ENCODE peak calls at places on chromosomes 13 and 19, in eight cellular contexts. One of them, this sample, is unnamed. For H3K9me3, the result is how much of the 10 kb centered on the place peaks cover.

GRCh38 chr13:110466261-110466660 is 95.3 kb downstream of the RAB20 start:
- DNase-seq in cardiac muscle cell: no peak
- DNase-seq in AG04450: no peak
- DNase-seq in psoas muscle: no peak
- DNase-seq in H9: no peak
- DNase-seq in left lung: no peak
- DNase-seq in ovary: no peak
- DNase-seq in Peyer's patch: no peak
- DNase-seq in this sample: no peak

GRCh38 chr13:111519041-111519440 is 198.6 kb downstream of the TEX29 start:
- DNase-seq in cardiac muscle cell: no peak
- DNase-seq in H9: peak
- DNase-seq in left lung: peak
- DNase-seq in ovary: no peak
- DNase-seq in Peyer's patch: no peak
- DNase-seq in AG04450: no peak
- DNase-seq in psoas muscle: no peak
- DNase-seq in this sample: no peak

GRCh38 chr19:51341066-51341465 is 873 bp downstream of the VSIG10L start:
- DNase-seq in H9: no peak
- DNase-seq in AG04450: no peak
- DNase-seq in Peyer's patch: no peak
- DNase-seq in psoas muscle: no peak
- DNase-seq in left lung: no peak
- DNase-seq in cardiac muscle cell: no peak
- DNase-seq in ovary: peak
- DNase-seq in this sample: no peak

GRCh38 chr13:36086117-36086516 is 45.1 kb downstream of the DCLK1 start:
- DNase-seq in psoas muscle: no peak
- DNase-seq in cardiac muscle cell: no peak
- DNase-seq in ovary: no peak
- DNase-seq in AG04450: no peak
- DNase-seq in H9: peak
- DNase-seq in left lung: no peak
- DNase-seq in Peyer's patch: no peak
- DNase-seq in this sample: no peak

GRCh38 chr13:99908129-99908805 is 63.3 kb downstream of the ZIC5 start:
- DNase-seq in AG04450: no peak
- DNase-seq in H9: no peak
- DNase-seq in left lung: no peak
- DNase-seq in psoas muscle: no peak
- DNase-seq in cardiac muscle cell: no peak
- DNase-seq in ovary: no peak
- DNase-seq in Peyer's patch: no peak
- DNase-seq in this sample: no peak

GRCh38 chr19:24101459-24102122 is 14.6 kb downstream of the ZNF254 start:
- DNase-seq in H9: no peak
- DNase-seq in AG04450: no peak
- DNase-seq in Peyer's patch: no peak
- DNase-seq in cardiac muscle cell: peak
- DNase-seq in left lung: no peak
- DNase-seq in psoas muscle: no peak
- DNase-seq in ovary: no peak
- DNase-seq in this sample: no peak

GRCh38 chr13:27791146-27791900 is 960 bp upstream of the GSX1 start:
- DNase-seq in AG04450: no peak
- DNase-seq in left lung: no peak
- DNase-seq in psoas muscle: no peak
- DNase-seq in H9: no peak
- DNase-seq in cardiac muscle cell: no peak
- DNase-seq in ovary: no peak
- DNase-seq in Peyer's patch: no peak
- DNase-seq in this sample: no peak

GRCh38 chr19:10835089-10835753 is 791 bp downstream of the TMED1 start:
- DNase-seq in Peyer's patch: peak
- DNase-seq in ovary: no peak
- DNase-seq in psoas muscle: peak
- DNase-seq in H9: peak
- DNase-seq in AG04450: no peak
- DNase-seq in cardiac muscle cell: no peak
- DNase-seq in left lung: peak
- DNase-seq in this sample: no peak

GRCh38 chr13:36251528-36251927 is 37.2 kb upstream of the SOHLH2 start:
- DNase-seq in Peyer's patch: no peak
- DNase-seq in AG04450: no peak
- DNase-seq in psoas muscle: no peak
- DNase-seq in cardiac muscle cell: peak
- DNase-seq in left lung: no peak
- DNase-seq in H9: no peak
- DNase-seq in ovary: no peak
- DNase-seq in this sample: no peak

GRCh38 chr19:40982594-40983101 is 8.4 kb upstream of the CYP2B6 start:
- DNase-seq in AG04450: no peak
- DNase-seq in left lung: no peak
- DNase-seq in psoas muscle: no peak
- DNase-seq in cardiac muscle cell: peak
- DNase-seq in H9: peak
- DNase-seq in Peyer's patch: no peak
- DNase-seq in ovary: no peak
- DNase-seq in this sample: no peak

GRCh38 chr13:85995788-85996418 is 196.7 kb upstream of the SLITRK6 start:
- DNase-seq in AG04450: no peak
- DNase-seq in Peyer's patch: no peak
- DNase-seq in ovary: no peak
- DNase-seq in H9: no peak
- DNase-seq in psoas muscle: no peak
- DNase-seq in cardiac muscle cell: no peak
- DNase-seq in left lung: no peak
- DNase-seq in this sample: no peak

GRCh38 chr19:30441011-30441410 is 68.8 kb downstream of the ZNF536 start:
- DNase-seq in H9: no peak
- DNase-seq in cardiac muscle cell: no peak
- DNase-seq in Peyer's patch: no peak
- DNase-seq in psoas muscle: no peak
- DNase-seq in AG04450: no peak
- DNase-seq in ovary: no peak
- DNase-seq in left lung: no peak
- DNase-seq in this sample: no peak

GRCh38 chr19:49827034-49827433 is 8.9 kb downstream of the MED25 start:
- DNase-seq in left lung: no peak
- DNase-seq in Peyer's patch: no peak
- DNase-seq in cardiac muscle cell: no peak
- DNase-seq in AG04450: no peak
- DNase-seq in psoas muscle: no peak
- DNase-seq in ovary: no peak
- DNase-seq in H9: no peak
- DNase-seq in this sample: no peak

GRCh38 chr13:100530645-100531044 is 57.9 kb downstream of the GGACT start:
- DNase-seq in left lung: no peak
- DNase-seq in AG04450: no peak
- DNase-seq in cardiac muscle cell: no peak
- DNase-seq in H9: peak
- DNase-seq in psoas muscle: peak
- DNase-seq in Peyer's patch: no peak
- DNase-seq in ovary: no peak
- DNase-seq in this sample: no peak

GRCh38 chr13:33125821-33126570 is 109.8 kb downstream of the KL start:
- DNase-seq in ovary: peak
- DNase-seq in left lung: no peak
- DNase-seq in cardiac muscle cell: peak
- DNase-seq in AG04450: peak
- DNase-seq in Peyer's patch: peak
- DNase-seq in psoas muscle: peak
- DNase-seq in H9: peak
- DNase-seq in this sample: no peak

GRCh38 chr13:43441464-43441863 is 345.3 kb downstream of the ENOX1 start:
- DNase-seq in psoas muscle: no peak
- DNase-seq in cardiac muscle cell: no peak
- DNase-seq in ovary: no peak
- DNase-seq in left lung: no peak
- DNase-seq in Peyer's patch: no peak
- DNase-seq in AG04450: no peak
- DNase-seq in H9: no peak
- DNase-seq in this sample: no peak

GRCh38 chr19:9348671-9349070 is 14.1 kb upstream of the ZNF177 start:
- DNase-seq in ovary: no peak
- DNase-seq in H9: no peak
- DNase-seq in left lung: peak
- DNase-seq in psoas muscle: no peak
- DNase-seq in cardiac muscle cell: no peak
- DNase-seq in Peyer's patch: no peak
- DNase-seq in AG04450: no peak
- DNase-seq in this sample: no peak

GRCh38 chr19:9352505-9352904 is 10.3 kb upstream of the ZNF177 start:
- DNase-seq in H9: no peak
- DNase-seq in Peyer's patch: no peak
- DNase-seq in psoas muscle: no peak
- DNase-seq in AG04450: no peak
- DNase-seq in cardiac muscle cell: no peak
- DNase-seq in left lung: no peak
- DNase-seq in ovary: no peak
- DNase-seq in this sample: no peak

GRCh38 chr19:9353011-9353410 is 9.8 kb upstream of the ZNF177 start:
- DNase-seq in left lung: no peak
- DNase-seq in cardiac muscle cell: no peak
- DNase-seq in AG04450: no peak
- DNase-seq in H9: no peak
- DNase-seq in psoas muscle: no peak
- DNase-seq in ovary: no peak
- DNase-seq in Peyer's patch: no peak
- DNase-seq in this sample: no peak

DNA sequence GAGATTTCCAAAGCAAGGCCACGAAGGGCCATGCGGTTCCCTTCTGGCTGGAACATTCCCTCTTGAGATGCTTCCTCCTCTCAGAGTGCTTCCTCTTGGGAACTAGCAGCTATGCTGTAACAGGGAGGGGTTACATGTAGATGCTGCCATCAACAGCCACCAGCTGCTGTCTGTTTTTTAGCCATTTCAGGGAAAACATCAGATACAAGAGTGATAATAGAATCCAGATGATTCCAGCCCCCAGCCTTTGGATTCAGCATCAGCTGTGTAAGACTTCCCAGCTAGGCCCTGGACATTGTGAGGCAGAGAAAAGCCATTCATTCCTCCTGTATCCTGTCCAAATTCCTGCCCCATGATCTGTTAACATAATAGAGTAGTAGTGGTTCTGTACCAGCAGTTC is 8.2 kb upstream of the ZNF177 start:
- DNase-seq in Peyer's patch: no peak
- DNase-seq in AG04450: no peak
- DNase-seq in psoas muscle: no peak
- DNase-seq in cardiac muscle cell: no peak
- DNase-seq in ovary: no peak
- DNase-seq in H9: no peak
- DNase-seq in left lung: no peak
- DNase-seq in this sample: no peak
- H3K9me3 ChIP-seq in Peyer's patch: half or more
- H3K9me3 ChIP-seq in AG04450: half or more
- H3K9me3 ChIP-seq in psoas muscle: half or more
- H3K9me3 ChIP-seq in cardiac muscle cell: under half
- H3K9me3 ChIP-seq in ovary: half or more
- H3K9me3 ChIP-seq in H9: under half
- H3K9me3 ChIP-seq in left lung: under half
- H3K9me3 ChIP-seq in this sample: under half

GRCh38 chr19:21934593-21934992 is 76.2 kb downstream of the ZNF208 start:
- DNase-seq in left lung: no peak
- DNase-seq in cardiac muscle cell: no peak
- DNase-seq in H9: no peak
- DNase-seq in Peyer's patch: no peak
- DNase-seq in ovary: no peak
- DNase-seq in AG04450: no peak
- DNase-seq in psoas muscle: no peak
- DNase-seq in this sample: no peak
- H3K9me3 ChIP-seq in left lung: under half
- H3K9me3 ChIP-seq in cardiac muscle cell: under half
- H3K9me3 ChIP-seq in H9: half or more
- H3K9me3 ChIP-seq in Peyer's patch: under half
- H3K9me3 ChIP-seq in ovary: under half
- H3K9me3 ChIP-seq in AG04450: under half
- H3K9me3 ChIP-seq in psoas muscle: under half
- H3K9me3 ChIP-seq in this sample: under half

GRCh38 chr19:2863818-2864217 is 3.3 kb upstream of the ZNF556 start:
- DNase-seq in AG04450: no peak
- DNase-seq in cardiac muscle cell: no peak
- DNase-seq in H9: no peak
- DNase-seq in left lung: no peak
- DNase-seq in ovary: no peak
- DNase-seq in psoas muscle: no peak
- DNase-seq in Peyer's patch: no peak
- DNase-seq in this sample: no peak

GRCh38 chr19:2853015-2853606 is 11.8 kb downstream of the ZNF555 start:
- DNase-seq in psoas muscle: no peak
- DNase-seq in H9: no peak
- DNase-seq in ovary: no peak
- DNase-seq in left lung: no peak
- DNase-seq in AG04450: no peak
- DNase-seq in cardiac muscle cell: no peak
- DNase-seq in Peyer's patch: no peak
- DNase-seq in this sample: no peak

GRCh38 chr19:2856457-2857055 is 10.6 kb upstream of the ZNF556 start:
- DNase-seq in H9: no peak
- DNase-seq in Peyer's patch: no peak
- DNase-seq in psoas muscle: no peak
- DNase-seq in cardiac muscle cell: no peak
- DNase-seq in ovary: no peak
- DNase-seq in AG04450: no peak
- DNase-seq in left lung: no peak
- DNase-seq in this sample: no peak

GRCh38 chr19:2854849-2855248 is 12.3 kb upstream of the ZNF556 start:
- DNase-seq in H9: no peak
- DNase-seq in Peyer's patch: no peak
- DNase-seq in cardiac muscle cell: no peak
- DNase-seq in psoas muscle: no peak
- DNase-seq in ovary: no peak
- DNase-seq in left lung: no peak
- DNase-seq in AG04450: no peak
- DNase-seq in this sample: no peak

DNA sequence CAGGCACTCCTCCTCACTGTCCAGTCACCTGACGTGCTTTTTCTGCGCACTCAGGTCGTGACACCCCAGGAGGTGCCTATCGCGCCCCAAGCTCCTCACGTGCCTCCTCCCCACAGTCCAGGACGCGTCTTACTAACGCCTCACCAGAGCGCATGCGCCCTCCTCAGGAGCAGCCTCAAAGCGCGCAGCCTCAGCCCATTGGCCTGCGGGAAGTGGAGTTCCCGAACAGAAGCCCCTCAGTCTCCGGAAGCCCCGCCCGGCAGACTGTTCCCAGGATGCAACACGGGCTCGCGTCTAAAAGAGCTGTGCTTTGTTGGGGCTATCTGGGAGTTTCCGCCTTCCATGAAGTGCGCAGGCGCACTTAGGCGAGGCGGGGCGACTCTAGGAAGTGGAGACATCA is 8.3 kb upstream of the ZNF556 start:
- DNase-seq in ovary: no peak
- DNase-seq in left lung: no peak
- DNase-seq in psoas muscle: no peak
- DNase-seq in H9: no peak
- DNase-seq in Peyer's patch: no peak
- DNase-seq in cardiac muscle cell: no peak
- DNase-seq in AG04450: no peak
- DNase-seq in this sample: no peak
- H3K9me3 ChIP-seq in ovary: under half
- H3K9me3 ChIP-seq in left lung: under half
- H3K9me3 ChIP-seq in psoas muscle: half or more
- H3K9me3 ChIP-seq in H9: under half
- H3K9me3 ChIP-seq in Peyer's patch: under half
- H3K9me3 ChIP-seq in cardiac muscle cell: under half
- H3K9me3 ChIP-seq in AG04450: under half
- H3K9me3 ChIP-seq in this sample: under half

GRCh38 chr19:37484406-37485115 is 15.4 kb downstream of the ZNF570 start:
- DNase-seq in ovary: no peak
- DNase-seq in Peyer's patch: no peak
- DNase-seq in psoas muscle: no peak
- DNase-seq in H9: no peak
- DNase-seq in AG04450: no peak
- DNase-seq in left lung: no peak
- DNase-seq in cardiac muscle cell: no peak
- DNase-seq in this sample: no peak
- H3K9me3 ChIP-seq in ovary: half or more
- H3K9me3 ChIP-seq in Peyer's patch: half or more
- H3K9me3 ChIP-seq in psoas muscle: half or more
- H3K9me3 ChIP-seq in H9: half or more
- H3K9me3 ChIP-seq in AG04450: under half
- H3K9me3 ChIP-seq in left lung: under half
- H3K9me3 ChIP-seq in cardiac muscle cell: under half
- H3K9me3 ChIP-seq in this sample: half or more